ENCODE peak calls at places on chromosomes 3 and 15, in six cellular contexts. One of them, this sample, is unnamed. For H3K9me3, the result is how much of the 10 kb centered on the place peaks cover.

GRCh38 chr15:80596521-80596976 is 98.6 kb upstream of the ABHD17C start:
- DNase-seq in neural progenitor cell: no peak
- DNase-seq in neuronal stem cell: no peak
- DNase-seq in trophoblast cell: no peak
- DNase-seq in astrocyte: no peak
- DNase-seq in GM23248: no peak
- DNase-seq in this sample: no peak

GRCh38 chr15:97082835-97083234 is 752.3 kb downstream of the NR2F2 start:
- DNase-seq in neural progenitor cell: no peak
- DNase-seq in neuronal stem cell: peak
- DNase-seq in trophoblast cell: peak
- DNase-seq in astrocyte: no peak
- DNase-seq in GM23248: no peak
- DNase-seq in this sample: no peak

GRCh38 chr15:32706704-32707103 is 11.1 kb upstream of the GREM1 start:
- DNase-seq in neural progenitor cell: no peak
- DNase-seq in neuronal stem cell: no peak
- DNase-seq in trophoblast cell: no peak
- DNase-seq in astrocyte: peak
- DNase-seq in GM23248: peak
- DNase-seq in this sample: no peak

GRCh38 chr15:83112233-83112958 is 5.0 kb downstream of the TM6SF1 start:
- DNase-seq in neural progenitor cell: no peak
- DNase-seq in neuronal stem cell: no peak
- DNase-seq in trophoblast cell: no peak
- DNase-seq in astrocyte: peak
- DNase-seq in GM23248: no peak
- DNase-seq in this sample: no peak

GRCh38 chr3:47578691-47579632 is at the start of gene CSPG5:
- DNase-seq in neural progenitor cell: peak
- DNase-seq in neuronal stem cell: peak
- DNase-seq in trophoblast cell: peak
- DNase-seq in astrocyte: no peak
- DNase-seq in GM23248: peak
- DNase-seq in this sample: no peak

GRCh38 chr3:30646181-30646876 is 39.9 kb downstream of the TGFBR2 start:
- DNase-seq in neural progenitor cell: no peak
- DNase-seq in neuronal stem cell: no peak
- DNase-seq in trophoblast cell: peak
- DNase-seq in astrocyte: no peak
- DNase-seq in GM23248: peak
- DNase-seq in this sample: no peak

GRCh38 chr3:135325726-135326245 is 530.7 kb downstream of the EPHB1 start:
- DNase-seq in neural progenitor cell: no peak
- DNase-seq in neuronal stem cell: no peak
- DNase-seq in trophoblast cell: no peak
- DNase-seq in astrocyte: no peak
- DNase-seq in GM23248: no peak
- DNase-seq in this sample: no peak

GRCh38 chr15:43930079-43930478 is 103.3 kb downstream of the WDR76 start:
- DNase-seq in neural progenitor cell: peak
- DNase-seq in neuronal stem cell: no peak
- DNase-seq in trophoblast cell: no peak
- DNase-seq in astrocyte: no peak
- DNase-seq in GM23248: peak
- DNase-seq in this sample: peak

GRCh38 chr3:194281766-194282165 is 69.4 kb downstream of the CPN2 start:
- DNase-seq in neural progenitor cell: no peak
- DNase-seq in neuronal stem cell: no peak
- DNase-seq in trophoblast cell: no peak
- DNase-seq in astrocyte: no peak
- DNase-seq in GM23248: no peak
- DNase-seq in this sample: no peak

GRCh38 chr3:19543212-19543841 is 390.7 kb downstream of the EFHB start:
- DNase-seq in neural progenitor cell: peak
- DNase-seq in neuronal stem cell: peak
- DNase-seq in trophoblast cell: peak
- DNase-seq in astrocyte: no peak
- DNase-seq in GM23248: no peak
- DNase-seq in this sample: no peak

GRCh38 chr15:65558336-65558735 is 28.1 kb downstream of the HACD3 start:
- DNase-seq in neural progenitor cell: no peak
- DNase-seq in neuronal stem cell: no peak
- DNase-seq in trophoblast cell: no peak
- DNase-seq in astrocyte: peak
- DNase-seq in GM23248: peak
- DNase-seq in this sample: no peak

GRCh38 chr3:124035463-124036121 is 43.7 kb upstream of the ROPN1 start:
- DNase-seq in neural progenitor cell: no peak
- DNase-seq in neuronal stem cell: no peak
- DNase-seq in trophoblast cell: no peak
- DNase-seq in astrocyte: no peak
- DNase-seq in GM23248: no peak
- DNase-seq in this sample: no peak

GRCh38 chr3:59809750-59810444 is 760.1 kb upstream of the CFAP20DC start:
- DNase-seq in neural progenitor cell: no peak
- DNase-seq in neuronal stem cell: no peak
- DNase-seq in trophoblast cell: no peak
- DNase-seq in astrocyte: peak
- DNase-seq in GM23248: peak
- DNase-seq in this sample: no peak

GRCh38 chr15:98580577-98580976 is 67.8 kb upstream of the IGF1R start:
- DNase-seq in neural progenitor cell: peak
- DNase-seq in neuronal stem cell: no peak
- DNase-seq in trophoblast cell: peak
- DNase-seq in astrocyte: no peak
- DNase-seq in GM23248: peak
- DNase-seq in this sample: no peak

GRCh38 chr3:128496019-128496601 is 3.1 kb upstream of the GATA2 start:
- DNase-seq in neural progenitor cell: peak
- DNase-seq in neuronal stem cell: no peak
- DNase-seq in trophoblast cell: no peak
- DNase-seq in astrocyte: no peak
- DNase-seq in GM23248: no peak
- DNase-seq in this sample: no peak
- H3K9ac ChIP-seq in neural progenitor cell: no peak
- H3K9ac ChIP-seq in neuronal stem cell: no peak
- H3K9ac ChIP-seq in trophoblast cell: no peak
- H3K9ac ChIP-seq in astrocyte: no peak
- H3K9ac ChIP-seq in GM23248: no peak
- H3K9ac ChIP-seq in this sample: no peak

DNA sequence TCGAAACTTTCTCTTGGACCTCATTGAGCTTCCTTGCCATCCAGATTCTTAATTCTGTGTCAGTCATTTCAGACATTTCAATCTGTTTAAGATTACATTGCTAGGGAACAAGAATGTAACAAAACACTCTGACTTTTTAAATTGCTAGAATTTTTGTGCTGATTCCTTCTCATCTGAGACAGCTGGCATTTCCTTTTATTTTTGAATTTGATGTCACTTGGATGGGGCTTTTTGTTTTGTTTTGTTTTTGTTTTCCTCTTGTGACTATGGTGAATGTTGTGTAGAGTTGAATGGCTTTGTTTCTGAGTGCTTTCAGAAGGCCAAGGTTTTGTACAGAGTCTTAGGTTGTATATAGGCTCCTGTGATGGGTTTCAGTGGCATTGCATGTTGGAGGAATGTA is 1129.3 kb downstream of the NAALADL2 start:
- DNase-seq in neural progenitor cell: no peak
- DNase-seq in neuronal stem cell: no peak
- DNase-seq in trophoblast cell: peak
- DNase-seq in astrocyte: no peak
- DNase-seq in GM23248: peak
- DNase-seq in this sample: no peak
- H3K9me3 ChIP-seq in neural progenitor cell: under half
- H3K9me3 ChIP-seq in neuronal stem cell: under half
- H3K9me3 ChIP-seq in trophoblast cell: under half
- H3K9me3 ChIP-seq in astrocyte: under half
- H3K9me3 ChIP-seq in GM23248: under half
- H3K9me3 ChIP-seq in this sample: under half

GRCh38 chr3:126528800-126529541 is 5.0 kb downstream of the CHST13 start:
- DNase-seq in neural progenitor cell: no peak
- DNase-seq in neuronal stem cell: no peak
- DNase-seq in trophoblast cell: peak
- DNase-seq in astrocyte: no peak
- DNase-seq in GM23248: peak
- DNase-seq in this sample: no peak
- H3K27ac ChIP-seq in neural progenitor cell: no peak
- H3K27ac ChIP-seq in neuronal stem cell: no peak
- H3K27ac ChIP-seq in trophoblast cell: no peak
- H3K27ac ChIP-seq in astrocyte: no peak
- H3K27ac ChIP-seq in GM23248: no peak
- H3K27ac ChIP-seq in this sample: peak

GRCh38 chr3:195860456-195860855 is 47.9 kb downstream of the TNK2 start:
- DNase-seq in neural progenitor cell: no peak
- DNase-seq in neuronal stem cell: no peak
- DNase-seq in trophoblast cell: no peak
- DNase-seq in astrocyte: no peak
- DNase-seq in GM23248: no peak
- DNase-seq in this sample: no peak

GRCh38 chr3:195855471-195856409 is 44.0 kb upstream of the MUC4 start:
- DNase-seq in neural progenitor cell: no peak
- DNase-seq in neuronal stem cell: no peak
- DNase-seq in trophoblast cell: peak
- DNase-seq in astrocyte: no peak
- DNase-seq in GM23248: no peak
- DNase-seq in this sample: no peak

GRCh38 chr3:195856410-195857084 is 44.8 kb upstream of the MUC4 start:
- DNase-seq in neural progenitor cell: no peak
- DNase-seq in neuronal stem cell: no peak
- DNase-seq in trophoblast cell: no peak
- DNase-seq in astrocyte: no peak
- DNase-seq in GM23248: no peak
- DNase-seq in this sample: no peak

GRCh38 chr3:195859846-195860411 is 48.2 kb upstream of the MUC4 start:
- DNase-seq in neural progenitor cell: peak
- DNase-seq in neuronal stem cell: no peak
- DNase-seq in trophoblast cell: no peak
- DNase-seq in astrocyte: no peak
- DNase-seq in GM23248: no peak
- DNase-seq in this sample: no peak

DNA sequence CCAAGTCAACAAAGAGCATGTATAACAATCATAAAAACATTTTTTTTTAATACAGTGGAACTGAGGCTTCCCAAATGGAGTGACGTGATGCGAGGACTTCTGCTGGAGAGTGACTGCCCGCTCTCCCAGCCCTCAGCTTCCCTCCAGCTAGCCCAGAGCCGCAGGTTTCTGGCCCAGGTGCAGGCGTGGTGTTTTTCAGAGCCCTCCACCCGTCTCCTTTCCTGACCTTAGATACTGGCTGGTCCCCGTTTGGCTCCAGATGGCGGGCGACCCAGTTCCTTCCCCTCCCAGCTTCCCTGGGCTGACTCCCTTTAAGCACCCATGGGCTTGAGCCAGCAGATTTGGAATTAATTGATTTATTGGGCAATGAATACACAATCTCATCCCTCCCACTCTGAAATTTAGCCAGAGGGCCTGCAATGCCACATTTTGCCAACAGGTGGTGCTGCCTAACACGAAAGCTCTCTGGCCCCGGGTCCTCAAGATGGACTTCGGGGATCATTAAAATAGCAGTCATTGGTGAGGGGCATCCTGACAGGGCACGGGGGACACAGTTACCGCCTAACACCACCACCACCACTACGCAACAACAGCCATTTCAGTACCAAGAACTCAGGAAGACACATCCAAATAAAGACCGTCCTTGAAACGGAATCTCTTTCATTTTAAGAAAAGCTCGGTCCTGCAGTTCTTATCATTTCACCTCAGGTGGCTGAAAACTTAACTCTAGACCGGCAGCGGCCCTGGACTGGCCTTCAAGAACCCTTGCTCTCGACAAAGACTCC is 47.5 kb upstream of the MUC4 start:
- DNase-seq in neural progenitor cell: peak
- DNase-seq in neuronal stem cell: peak
- DNase-seq in trophoblast cell: peak
- DNase-seq in astrocyte: peak
- DNase-seq in GM23248: peak
- DNase-seq in this sample: peak
- H3K9ac ChIP-seq in neural progenitor cell: no peak
- H3K9ac ChIP-seq in neuronal stem cell: no peak
- H3K9ac ChIP-seq in trophoblast cell: no peak
- H3K9ac ChIP-seq in astrocyte: peak
- H3K9ac ChIP-seq in GM23248: peak
- H3K9ac ChIP-seq in this sample: no peak

This sample was measured in SK-N-MC.